ENCODE peak calls at places on chromosome 7, in four cellular contexts. S, U, A and H are unnamed samples.

GRCh38 chr7:24829787-24830186 is 72.5 kb upstream of the GSDME start:
- DNase-seq in S (no peak), U (no peak), A (no peak), H (no peak)

GRCh38 chr7:374706-375490 is 84.9 kb downstream of the FOXL3 start:
- DNase-seq in S (no peak), U (no peak), A (no peak), H (no peak)

GRCh38 chr7:103613655-103614642 is 167.9 kb upstream of the SLC26A5 start:
- DNase-seq in S (no peak), U (peak; percentile 34), A (no peak), H (no peak)

GRCh38 chr7:15720849-15721471 is 34.5 kb upstream of the MEOX2 start:
- DNase-seq in S (peak; percentile 50), U (peak; percentile 2), A (no peak), H (peak; percentile 13)

GRCh38 chr7:31856366-31856765 is 169.4 kb downstream of the PPP1R17 start:
- DNase-seq in S (no peak), U (no peak), A (no peak), H (no peak)

GRCh38 chr7:79282051-79282694 is 171.3 kb downstream of the MAGI2 start:
- DNase-seq in S (no peak), U (no peak), A (no peak), H (peak; percentile 29)

GRCh38 chr7:134669845-134670373 is 23.3 kb downstream of the BPGM start:
- DNase-seq in S (no peak), U (no peak), A (peak; percentile 23), H (no peak)

GRCh38 chr7:138459300-138460175 is 521 bp upstream of the TRIM24 start:
- DNase-seq in S (peak; percentile 99), U (peak; percentile 96), A (peak; percentile 92), H (peak; percentile 98)

GRCh38 chr7:66036788-66037187 is 38.8 kb upstream of the ASL start:
- DNase-seq in S (no peak), U (no peak), A (no peak), H (no peak)

GRCh38 chr7:106668853-106669539 is 8.0 kb upstream of the CCDC71L start:
- DNase-seq in S (no peak), U (no peak), A (no peak), H (no peak)

GRCh38 chr7:124183649-124184048 is 150.8 kb upstream of the TMEM229A start:
- DNase-seq in S (no peak), U (no peak), A (no peak), H (no peak)

GRCh38 chr7:30596721-30597120 is 2.0 kb downstream of the GARS1 start:
- DNase-seq in S (no peak), U (no peak), A (no peak), H (no peak)

GRCh38 chr7:30682131-30683083 is at the start of gene CRHR2:
- DNase-seq in S (peak; percentile 81), U (no peak), A (no peak), H (peak; percentile 62)

GRCh38 chr7:85114342-85114741 is 72.5 kb downstream of the SEMA3D start:
- DNase-seq in S (no peak), U (no peak), A (no peak), H (no peak)

GRCh38 chr7:25059576-25059975 is 65.5 kb downstream of the CYCS start:
- DNase-seq in S (no peak), U (no peak), A (no peak), H (no peak)

GRCh38 chr7:12211054-12212050 is at the start of gene TMEM106B:
- DNase-seq in S (peak; percentile 97), U (peak; percentile 92), A (peak; percentile 82), H (peak; percentile 92)

GRCh38 chr7:148503900-148504487 is 86.6 kb upstream of the C7orf33 start:
- DNase-seq in S (no peak), U (no peak), A (no peak), H (peak; percentile 46)

GRCh38 chr7:83579740-83580139 is 69.2 kb downstream of the SEMA3E start:
- DNase-seq in S (no peak), U (no peak), A (no peak), H (no peak)
- TF ChIP-seq SP1 in S (no peak), U (no peak), A (no peak), H (no peak)

GRCh38 chr7:1663857-1664651 is 6.0 kb upstream of the ELFN1 start:
- DNase-seq in S (peak; percentile 77), U (no peak), A (no peak), H (no peak)
- TF ChIP-seq SUZ12 in S (peak; percentile 33), U (no peak), A (no peak), H (no peak)

DNA sequence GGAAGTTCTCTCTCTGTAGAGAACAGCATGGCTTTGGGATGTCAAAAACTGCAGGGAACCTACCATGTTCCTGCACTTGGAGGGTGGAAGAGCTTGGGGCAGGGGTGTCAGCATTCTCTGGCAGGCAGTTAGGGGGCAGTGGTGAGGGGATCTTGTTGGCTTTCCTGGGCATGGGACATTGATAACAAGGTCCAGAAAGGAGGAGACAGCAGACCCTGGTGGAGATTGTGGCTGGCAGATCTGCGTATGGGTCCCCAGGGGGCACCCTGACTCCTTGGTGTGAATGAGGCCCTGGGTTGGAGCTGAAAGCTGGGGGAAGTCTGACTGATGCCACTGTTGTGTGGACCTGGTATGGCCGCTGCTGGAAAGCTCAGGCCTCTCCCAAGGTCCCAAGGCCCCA is 22.9 kb upstream of the CAMK2B start:
- DNase-seq in S (peak; percentile 63), U (peak; percentile 51), A (no peak), H (peak; percentile 26)
- TF ChIP-seq SP1 in S (no peak), U (no peak), A (no peak), H (no peak)

DNA sequence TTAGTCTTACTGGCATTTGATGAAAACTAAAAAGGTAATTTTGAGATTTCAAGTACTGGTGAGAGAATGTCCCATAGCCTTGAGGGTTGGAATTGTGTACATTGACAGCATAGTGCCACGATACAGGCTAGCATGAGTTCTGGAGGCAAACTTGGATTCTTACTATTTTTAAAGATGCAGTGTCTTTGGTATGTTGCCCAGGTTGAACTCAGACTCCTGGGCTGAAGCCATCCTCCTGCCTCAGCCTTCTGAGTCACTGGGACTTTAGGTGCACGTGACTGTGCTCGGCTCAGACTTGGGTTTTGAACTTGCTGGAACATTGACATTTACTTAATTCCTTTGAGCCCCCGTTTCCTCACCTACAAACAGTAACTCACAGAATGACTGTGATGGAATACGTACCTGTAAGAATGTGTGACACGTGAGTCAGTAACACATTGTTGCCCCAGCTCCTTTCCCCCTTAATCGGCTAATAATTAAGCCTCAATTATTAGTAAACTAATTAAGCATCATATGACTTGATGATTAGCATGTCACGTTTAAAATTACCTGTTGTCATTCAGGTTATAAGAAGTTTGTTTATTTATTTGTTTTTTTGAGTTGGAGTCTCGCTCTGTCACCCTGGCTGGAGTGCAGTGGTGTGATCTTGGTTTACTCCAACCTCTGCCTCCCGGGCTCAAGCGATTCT is 10.6 kb downstream of the DNAJB6 start:
- DNase-seq in S (no peak), U (no peak), A (no peak), H (no peak)
- TF ChIP-seq SUZ12 in S (no peak), U (no peak), A (no peak), H (no peak)

DNA sequence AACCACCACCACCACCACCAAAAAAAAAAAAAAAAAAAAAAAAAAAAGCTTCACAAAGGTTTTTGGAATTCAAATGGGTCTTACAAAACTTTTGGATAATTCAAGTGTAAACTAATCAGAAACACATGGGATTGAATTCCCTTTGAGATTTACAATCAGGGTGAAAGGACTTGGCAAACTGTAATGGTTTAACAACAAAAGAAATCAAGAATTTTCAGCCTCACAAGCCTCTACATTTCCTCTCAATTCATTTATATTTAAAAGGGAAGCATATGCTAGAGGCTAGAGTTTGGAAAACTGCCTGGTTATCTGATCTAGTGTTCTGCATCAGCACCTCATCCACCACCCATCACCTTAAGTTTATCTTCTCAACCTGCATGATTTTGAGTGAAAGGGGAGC is 120.6 kb downstream of the TES start:
- DNase-seq in S (no peak), U (no peak), A (no peak), H (no peak)
- TF ChIP-seq SP1 in S (no peak), U (no peak), A (no peak), H (no peak)